ENCODE peak calls at places on chromosomes 1 and 21, in four cellular contexts. One of them, this sample, is unnamed.

GRCh38 chr21:44484498-44485253 is 29.4 kb downstream of the LRRC3 start:
- DNase-seq in activated naive CD4-positive, alpha-beta T cell treated with anti-CD3 and anti-CD28 coated beads for 36 hours: no peak
- DNase-seq in T-helper 1 cell: no peak
- DNase-seq in psoas muscle: no peak
- DNase-seq in this sample: no peak

GRCh38 chr1:199113265-199113869 is 474.5 kb downstream of the PTPRC start:
- DNase-seq in activated naive CD4-positive, alpha-beta T cell treated with anti-CD3 and anti-CD28 coated beads for 36 hours: peak
- DNase-seq in T-helper 1 cell: peak
- DNase-seq in psoas muscle: no peak
- DNase-seq in this sample: no peak

GRCh38 chr1:25342846-25343245 is 4.7 kb downstream of the TMEM50A start:
- DNase-seq in activated naive CD4-positive, alpha-beta T cell treated with anti-CD3 and anti-CD28 coated beads for 36 hours: no peak
- DNase-seq in T-helper 1 cell: no peak
- DNase-seq in psoas muscle: no peak
- DNase-seq in this sample: no peak

GRCh38 chr1:70083519-70083918 is 121.9 kb downstream of the LRRC40 start:
- DNase-seq in activated naive CD4-positive, alpha-beta T cell treated with anti-CD3 and anti-CD28 coated beads for 36 hours: no peak
- DNase-seq in T-helper 1 cell: peak
- DNase-seq in psoas muscle: no peak
- DNase-seq in this sample: no peak

GRCh38 chr1:230875370-230875769 is 7.0 kb upstream of the C1orf198 start:
- DNase-seq in activated naive CD4-positive, alpha-beta T cell treated with anti-CD3 and anti-CD28 coated beads for 36 hours: no peak
- DNase-seq in T-helper 1 cell: no peak
- DNase-seq in psoas muscle: no peak
- DNase-seq in this sample: no peak

GRCh38 chr1:59092126-59092525 is 204.8 kb upstream of the FGGY start:
- DNase-seq in activated naive CD4-positive, alpha-beta T cell treated with anti-CD3 and anti-CD28 coated beads for 36 hours: no peak
- DNase-seq in T-helper 1 cell: no peak
- DNase-seq in psoas muscle: no peak
- DNase-seq in this sample: no peak

GRCh38 chr1:23745515-23745914 is 2.2 kb downstream of the ELOA start:
- DNase-seq in activated naive CD4-positive, alpha-beta T cell treated with anti-CD3 and anti-CD28 coated beads for 36 hours: no peak
- DNase-seq in T-helper 1 cell: peak
- DNase-seq in psoas muscle: no peak
- DNase-seq in this sample: no peak

GRCh38 chr1:1121611-1122077 is 5.8 kb upstream of the C1orf159 start:
- DNase-seq in activated naive CD4-positive, alpha-beta T cell treated with anti-CD3 and anti-CD28 coated beads for 36 hours: no peak
- DNase-seq in T-helper 1 cell: no peak
- DNase-seq in psoas muscle: no peak
- DNase-seq in this sample: no peak

GRCh38 chr1:23673086-23673813 is 18.4 kb upstream of the RPL11 start:
- DNase-seq in activated naive CD4-positive, alpha-beta T cell treated with anti-CD3 and anti-CD28 coated beads for 36 hours: peak
- DNase-seq in T-helper 1 cell: no peak
- DNase-seq in psoas muscle: no peak
- DNase-seq in this sample: no peak

GRCh38 chr1:43566382-43567035 is 35.8 kb downstream of the PTPRF start:
- DNase-seq in activated naive CD4-positive, alpha-beta T cell treated with anti-CD3 and anti-CD28 coated beads for 36 hours: no peak
- DNase-seq in T-helper 1 cell: no peak
- DNase-seq in psoas muscle: no peak
- DNase-seq in this sample: no peak

GRCh38 chr1:168225476-168226190 is at the start of gene SFT2D2:
- DNase-seq in activated naive CD4-positive, alpha-beta T cell treated with anti-CD3 and anti-CD28 coated beads for 36 hours: peak
- DNase-seq in T-helper 1 cell: peak
- DNase-seq in psoas muscle: peak
- DNase-seq in this sample: peak

GRCh38 chr1:243903904-243904303 is 53.9 kb upstream of the AKT3 start:
- DNase-seq in activated naive CD4-positive, alpha-beta T cell treated with anti-CD3 and anti-CD28 coated beads for 36 hours: no peak
- DNase-seq in T-helper 1 cell: no peak
- DNase-seq in psoas muscle: no peak
- DNase-seq in this sample: no peak

GRCh38 chr1:112881742-112882127 is 74.3 kb downstream of the SLC16A1 start:
- DNase-seq in activated naive CD4-positive, alpha-beta T cell treated with anti-CD3 and anti-CD28 coated beads for 36 hours: no peak
- DNase-seq in T-helper 1 cell: no peak
- DNase-seq in psoas muscle: no peak
- DNase-seq in this sample: no peak

GRCh38 chr1:228367798-228368791 is 38.5 kb downstream of the TRIM11 start:
- DNase-seq in activated naive CD4-positive, alpha-beta T cell treated with anti-CD3 and anti-CD28 coated beads for 36 hours: no peak
- DNase-seq in T-helper 1 cell: no peak
- DNase-seq in psoas muscle: peak
- DNase-seq in this sample: no peak

GRCh38 chr1:98827041-98827440 is 165.5 kb downstream of the SNX7 start:
- DNase-seq in activated naive CD4-positive, alpha-beta T cell treated with anti-CD3 and anti-CD28 coated beads for 36 hours: no peak
- DNase-seq in T-helper 1 cell: no peak
- DNase-seq in psoas muscle: no peak
- DNase-seq in this sample: no peak

GRCh38 chr1:2530501-2531361 is 668 bp upstream of the HES5 start:
- DNase-seq in activated naive CD4-positive, alpha-beta T cell treated with anti-CD3 and anti-CD28 coated beads for 36 hours: no peak
- DNase-seq in T-helper 1 cell: no peak
- DNase-seq in psoas muscle: no peak
- DNase-seq in this sample: no peak

GRCh38 chr1:220278991-220279390 is 6.7 kb upstream of the RAB3GAP2 start:
- DNase-seq in activated naive CD4-positive, alpha-beta T cell treated with anti-CD3 and anti-CD28 coated beads for 36 hours: no peak
- DNase-seq in T-helper 1 cell: no peak
- DNase-seq in psoas muscle: no peak
- DNase-seq in this sample: no peak

GRCh38 chr1:1889847-1890505 is 911 bp downstream of the GNB1 start:
- DNase-seq in activated naive CD4-positive, alpha-beta T cell treated with anti-CD3 and anti-CD28 coated beads for 36 hours: peak
- DNase-seq in T-helper 1 cell: peak
- DNase-seq in psoas muscle: peak
- DNase-seq in this sample: no peak

GRCh38 chr1:89737985-89738510 is 82.8 kb upstream of the LRRC8D start:
- DNase-seq in activated naive CD4-positive, alpha-beta T cell treated with anti-CD3 and anti-CD28 coated beads for 36 hours: no peak
- DNase-seq in T-helper 1 cell: no peak
- DNase-seq in psoas muscle: no peak
- DNase-seq in this sample: no peak

GRCh38 chr1:217136895-217137205 is 413.6 kb upstream of the ESRRG start:
- DNase-seq in activated naive CD4-positive, alpha-beta T cell treated with anti-CD3 and anti-CD28 coated beads for 36 hours: no peak
- DNase-seq in T-helper 1 cell: no peak
- DNase-seq in psoas muscle: no peak
- DNase-seq in this sample: no peak

GRCh38 chr1:170218261-170218660 is 72.5 kb downstream of the NTMT2 start:
- DNase-seq in activated naive CD4-positive, alpha-beta T cell treated with anti-CD3 and anti-CD28 coated beads for 36 hours: no peak
- DNase-seq in T-helper 1 cell: no peak
- DNase-seq in psoas muscle: no peak
- DNase-seq in this sample: no peak

GRCh38 chr1:220891221-220892085 is 12.2 kb downstream of the HLX start:
- DNase-seq in activated naive CD4-positive, alpha-beta T cell treated with anti-CD3 and anti-CD28 coated beads for 36 hours: no peak
- DNase-seq in T-helper 1 cell: no peak
- DNase-seq in psoas muscle: no peak
- DNase-seq in this sample: no peak

GRCh38 chr1:153985341-153985912 is 712 bp downstream of the RAB13 start:
- DNase-seq in activated naive CD4-positive, alpha-beta T cell treated with anti-CD3 and anti-CD28 coated beads for 36 hours: peak
- DNase-seq in T-helper 1 cell: no peak
- DNase-seq in psoas muscle: peak
- DNase-seq in this sample: peak

GRCh38 chr1:11019971-11020370 is 7.5 kb downstream of the TARDBP start:
- DNase-seq in activated naive CD4-positive, alpha-beta T cell treated with anti-CD3 and anti-CD28 coated beads for 36 hours: no peak
- DNase-seq in T-helper 1 cell: no peak
- DNase-seq in psoas muscle: no peak
- DNase-seq in this sample: no peak

GRCh38 chr1:3058263-3059030 is 10.6 kb upstream of the PRDM16 start:
- DNase-seq in activated naive CD4-positive, alpha-beta T cell treated with anti-CD3 and anti-CD28 coated beads for 36 hours: no peak
- DNase-seq in T-helper 1 cell: no peak
- DNase-seq in psoas muscle: no peak
- DNase-seq in this sample: no peak